ENCODE peak calls at places on chromosomes 4 and X, in seven cellular contexts. H is upper lobe of left lung, L is suprapubic skin, F is transverse colon, Q is HCT116, Z is GM12878, Y is GM12892. T is an unnamed sample.

GRCh38 chr4:8515316-8516060 is 64.7 kb upstream of the GPR78 start:
- DNase-seq in H (no peak), L (no peak), F (no peak), Q (no peak), Z (no peak), Y (no peak), T (no peak)

GRCh38 chrX:136209016-136209738 is 42.0 kb downstream of the MAP7D3 start:
- DNase-seq in H (no peak), L (peak), F (peak), Q (no peak), Z (no peak), Y (no peak), T (no peak)

GRCh38 chr4:154208424-154208823 is 283.2 kb downstream of the DCHS2 start:
- DNase-seq in H (no peak), L (no peak), F (no peak), Q (peak), Z (no peak), Y (no peak), T (no peak)

GRCh38 chr4:122576261-122577188 is 44.3 kb downstream of the IL21 start:
- DNase-seq in H (no peak), L (no peak), F (no peak), Q (peak), Z (no peak), Y (no peak), T (no peak)

GRCh38 chr4:53576676-53577372 is 14.5 kb downstream of the LNX1 start:
- DNase-seq in H (no peak), L (no peak), F (no peak), Q (no peak), Z (no peak), Y (no peak), T (no peak)

GRCh38 chr4:38925492-38926418 is 58.1 kb downstream of the FAM114A1 start:
- DNase-seq in H (no peak), L (no peak), F (no peak), Q (no peak), Z (no peak), Y (no peak), T (no peak)

GRCh38 chr4:187294861-187295260 is 571.2 kb upstream of the FAT1 start:
- DNase-seq in H (no peak), L (no peak), F (peak), Q (no peak), Z (no peak), Y (no peak), T (no peak)

GRCh38 chr4:16113741-16114140 is 29.9 kb upstream of the PROM1 start:
- DNase-seq in H (no peak), L (no peak), F (no peak), Q (no peak), Z (no peak), Y (no peak), T (no peak)

GRCh38 chr4:183333983-183334382 is 11.8 kb upstream of the CLDN24 start:
- DNase-seq in H (no peak), L (no peak), F (no peak), Q (peak), Z (no peak), Y (no peak), T (no peak)

GRCh38 chrX:116417214-116417613 is 19.2 kb upstream of the SLC6A14 start:
- DNase-seq in H (no peak), L (no peak), F (no peak), Q (no peak), Z (no peak), Y (no peak), T (no peak)

GRCh38 chr4:156976147-156976546 is 4.5 kb upstream of the PDGFC start:
- DNase-seq in H (no peak), L (no peak), F (no peak), Q (no peak), Z (no peak), Y (no peak), T (no peak)

GRCh38 chrX:108312938-108313337 is 125.3 kb downstream of the COL4A6 start:
- DNase-seq in H (peak), L (peak), F (no peak), Q (peak), Z (no peak), Y (no peak), T (no peak)

GRCh38 chrX:117977521-117977920 is 139.1 kb downstream of the KLHL13 start:
- DNase-seq in H (no peak), L (no peak), F (no peak), Q (no peak), Z (no peak), Y (no peak), T (no peak)

GRCh38 chr4:27081675-27082579 is 221.3 kb downstream of the STIM2 start:
- DNase-seq in H (no peak), L (no peak), F (no peak), Q (no peak), Z (peak), Y (no peak), T (no peak)

GRCh38 chr4:103445377-103445776 is 247.2 kb upstream of the CENPE start:
- DNase-seq in H (no peak), L (no peak), F (no peak), Q (no peak), Z (no peak), Y (no peak), T (no peak)

GRCh38 chr4:5133201-5133600 is 81.9 kb downstream of the STK32B start:
- DNase-seq in H (no peak), L (no peak), F (no peak), Q (no peak), Z (no peak), Y (no peak), T (no peak)

GRCh38 chr4:80173387-80173786 is 23.9 kb upstream of the PRDM8 start:
- DNase-seq in H (no peak), L (no peak), F (no peak), Q (no peak), Z (no peak), Y (no peak), T (no peak)

GRCh38 chr4:164252286-164252685 is 501.6 kb upstream of the SMIM31 start:
- DNase-seq in H (no peak), L (no peak), F (no peak), Q (no peak), Z (no peak), Y (no peak), T (no peak)

GRCh38 chr4:148126825-148127224 is 315.4 kb downstream of the NR3C2 start:
- DNase-seq in H (no peak), L (no peak), F (no peak), Q (no peak), Z (no peak), Y (no peak), T (no peak)

GRCh38 chr4:139556735-139557505 is 901 bp upstream of the SETD7 start:
- DNase-seq in H (peak), L (peak), F (peak), Q (no peak), Z (no peak), Y (peak), T (peak)

GRCh38 chr4:86845593-86845992 is 3.6 kb downstream of the SLC10A6 start:
- DNase-seq in H (no peak), L (no peak), F (no peak), Q (no peak), Z (no peak), Y (no peak), T (no peak)

GRCh38 chrX:87338510-87338909 is 179.1 kb upstream of the KLHL4 start:
- DNase-seq in H (no peak), L (no peak), F (no peak), Q (no peak), Z (no peak), Y (no peak), T (no peak)

GRCh38 chr4:2811830-2812599 is 19.1 kb downstream of the SH3BP2 start:
- DNase-seq in H (peak), L (peak), F (peak), Q (peak), Z (peak), Y (peak), T (peak)

GRCh38 chr4:20418865-20419451 is 167.3 kb downstream of the SLIT2 start:
- DNase-seq in H (no peak), L (no peak), F (no peak), Q (peak), Z (peak), Y (no peak), T (no peak)

GRCh38 chr4:36322921-36323354 is 41.5 kb downstream of the DTHD1 start:
- DNase-seq in H (no peak), L (no peak), F (no peak), Q (no peak), Z (peak), Y (no peak), T (no peak)

GRCh38 chr4:86970447-86971354 is 35.9 kb downstream of the AFF1 start:
- DNase-seq in H (no peak), L (no peak), F (no peak), Q (no peak), Z (no peak), Y (no peak), T (no peak)

GRCh38 chrX:108018659-108019381 is 26.0 kb upstream of the VSIG1 start:
- DNase-seq in H (no peak), L (no peak), F (no peak), Q (no peak), Z (no peak), Y (no peak), T (no peak)

GRCh38 chr4:111602848-111603247 is 542.4 kb upstream of the FAM241A start:
- DNase-seq in H (no peak), L (no peak), F (no peak), Q (peak), Z (no peak), Y (no peak), T (no peak)

GRCh38 chr4:105474110-105474518 is 252 bp upstream of the PPA2 start:
- DNase-seq in H (peak), L (peak), F (peak), Q (no peak), Z (no peak), Y (no peak), T (peak)

GRCh38 chr4:52250124-52250523 is 199.0 kb downstream of the SPATA18 start:
- DNase-seq in H (no peak), L (no peak), F (no peak), Q (no peak), Z (no peak), Y (no peak), T (no peak)

GRCh38 chr4:34422472-34422871 is 1821.8 kb downstream of the ARAP2 start:
- DNase-seq in H (no peak), L (no peak), F (no peak), Q (no peak), Z (no peak), Y (no peak), T (no peak)

GRCh38 chr4:43763029-43763610 is 685.5 kb downstream of the KCTD8 start:
- DNase-seq in H (no peak), L (no peak), F (no peak), Q (no peak), Z (peak), Y (no peak), T (no peak)

GRCh38 chrX:107537815-107538214 is 88.4 kb downstream of the FRMPD3 start:
- DNase-seq in H (peak), L (no peak), F (no peak), Q (peak), Z (no peak), Y (no peak), T (no peak)

GRCh38 chr4:51867689-51868448 is 24.9 kb downstream of the DCUN1D4 start:
- DNase-seq in H (no peak), L (no peak), F (no peak), Q (no peak), Z (no peak), Y (no peak), T (no peak)

GRCh38 chr4:3341760-3342159 is 48.9 kb downstream of the RGS12 start:
- DNase-seq in H (no peak), L (no peak), F (no peak), Q (no peak), Z (no peak), Y (no peak), T (no peak)

GRCh38 chr4:106201373-106201772 is 114.6 kb downstream of the TBCK start:
- DNase-seq in H (no peak), L (no peak), F (no peak), Q (no peak), Z (no peak), Y (no peak), T (no peak)

GRCh38 chr4:127622923-127623754 is 9.6 kb upstream of the INTU start:
- DNase-seq in H (no peak), L (no peak), F (peak), Q (no peak), Z (no peak), Y (peak), T (no peak)

GRCh38 chr4:53902786-53903185 is 161.6 kb downstream of the CHIC2 start:
- DNase-seq in H (no peak), L (no peak), F (no peak), Q (no peak), Z (no peak), Y (no peak), T (no peak)

GRCh38 chr4:159398236-159398638 is 295.4 kb downstream of the RAPGEF2 start:
- DNase-seq in H (no peak), L (no peak), F (no peak), Q (no peak), Z (no peak), Y (no peak), T (no peak)

GRCh38 chrX:154914052-154914451 is 27.9 kb downstream of the F8A1 start:
- DNase-seq in H (no peak), L (no peak), F (no peak), Q (no peak), Z (no peak), Y (no peak), T (no peak)

DNA sequence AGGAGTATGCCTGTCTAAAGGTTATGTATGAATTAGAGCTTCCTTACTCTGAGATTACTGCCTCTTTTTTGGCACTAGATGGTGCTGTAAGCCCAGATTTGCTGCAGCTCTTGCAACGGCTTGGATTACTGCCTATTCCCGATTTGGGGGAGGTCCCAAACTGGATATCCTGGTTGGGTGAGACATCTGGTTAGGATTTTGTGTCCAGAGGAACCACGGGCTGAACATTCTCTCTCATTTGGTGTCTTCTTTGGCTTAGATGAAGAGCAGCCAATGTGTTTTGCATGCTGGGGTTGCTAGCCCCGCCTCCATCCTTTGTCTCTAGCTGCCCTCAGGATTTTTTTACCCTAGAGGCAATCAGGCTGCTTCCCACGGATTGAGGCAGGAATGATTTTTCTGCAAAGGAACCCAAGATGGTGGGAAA is 31.9 kb downstream of the F8A1 start:
- DNase-seq in H (peak), L (no peak), F (peak), Q (peak), Z (peak), Y (peak), T (no peak)
- TF ChIP-seq POLR2AphosphoS5 in H (no peak), L (no peak), F (no peak), Q (no peak), Z (no peak), Y (no peak), T (no peak)

GRCh38 chr4:145937021-145937861 is 1.4 kb downstream of the ZNF827 start:
- DNase-seq in H (peak), L (peak), F (peak), Q (no peak), Z (no peak), Y (peak), T (peak)
- TF ChIP-seq POLR2A in H (no peak), L (no peak), F (peak), Q (no peak), Z (peak), Y (peak), T (peak)

DNA sequence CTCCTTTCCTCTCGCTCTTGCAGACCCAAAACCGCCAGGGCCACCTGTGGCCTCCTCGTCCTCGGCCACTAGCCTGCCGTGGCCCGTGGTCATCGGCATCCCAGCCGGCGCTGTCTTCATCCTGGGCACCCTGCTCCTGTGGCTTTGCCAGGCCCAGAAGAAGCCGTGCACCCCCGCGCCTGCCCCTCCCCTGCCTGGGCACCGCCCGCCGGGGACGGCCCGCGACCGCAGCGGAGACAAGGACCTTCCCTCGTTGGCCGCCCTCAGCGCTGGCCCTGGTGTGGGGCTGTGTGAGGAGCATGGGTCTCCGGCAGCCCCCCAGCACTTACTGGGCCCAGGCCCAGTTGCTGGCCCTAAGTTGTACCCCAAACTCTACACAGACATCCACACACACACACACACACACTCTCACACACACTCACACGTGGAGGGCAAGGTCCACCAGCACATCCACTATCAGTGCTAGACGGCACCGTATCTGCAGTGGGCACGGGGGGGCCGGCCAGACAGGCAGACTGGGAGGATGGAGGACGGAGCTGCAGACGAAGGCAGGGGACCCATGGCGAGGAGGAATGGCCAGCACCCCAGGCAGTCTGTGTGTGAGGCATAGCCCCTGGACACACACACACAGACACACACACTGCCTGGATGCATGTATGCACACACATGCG is 13.6 kb downstream of the FGFRL1 start:
- DNase-seq in H (no peak), L (no peak), F (no peak), Q (no peak), Z (no peak), Y (no peak), T (no peak)
- TF ChIP-seq POLR2AphosphoS5 in H (no peak), L (no peak), F (no peak), Q (no peak), Z (no peak), Y (no peak), T (no peak)

DNA sequence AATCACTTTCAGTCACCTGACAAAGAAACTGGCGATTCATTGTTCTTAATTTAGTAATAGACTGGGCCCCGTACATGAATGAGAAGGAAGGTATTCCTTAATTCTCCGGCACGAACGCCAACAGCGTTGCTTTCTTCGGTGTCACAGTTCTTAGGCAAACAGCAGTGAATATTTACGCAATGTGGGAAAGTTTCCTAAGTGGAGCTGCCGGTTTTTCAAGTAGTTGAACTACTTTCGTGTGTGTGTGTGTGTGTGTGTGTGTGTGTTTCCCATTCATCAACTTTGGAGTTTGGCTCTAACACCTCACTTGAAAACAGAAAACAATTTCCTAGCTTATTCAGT is 651 bp downstream of the NXT2 start:
- DNase-seq in H (peak), L (peak), F (peak), Q (no peak), Z (no peak), Y (no peak), T (no peak)
- TF ChIP-seq POLR2A in H (no peak), L (no peak), F (no peak), Q (no peak), Z (no peak), Y (no peak), T (no peak)

GRCh38 chr4:169352332-169352731 is 81.6 kb upstream of the SH3RF1 start:
- DNase-seq in H (no peak), L (no peak), F (no peak), Q (no peak), Z (no peak), Y (no peak), T (no peak)

GRCh38 chr4:169348541-169348940 is 77.8 kb upstream of the SH3RF1 start:
- DNase-seq in H (no peak), L (no peak), F (no peak), Q (no peak), Z (no peak), Y (no peak), T (no peak)

GRCh38 chr4:169346840-169347239 is 76.1 kb upstream of the SH3RF1 start:
- DNase-seq in H (no peak), L (no peak), F (no peak), Q (no peak), Z (no peak), Y (no peak), T (no peak)

GRCh38 chr4:169351860-169352259 is 81.1 kb upstream of the SH3RF1 start:
- DNase-seq in H (no peak), L (no peak), F (no peak), Q (no peak), Z (no peak), Y (no peak), T (no peak)
- TF ChIP-seq POLR2AphosphoS5 in H (no peak), L (no peak), F (no peak), Q (no peak), Z (no peak), Y (no peak), T (no peak)

T was measured in GM12891.